ENCODE peak calls at places on chromosomes 6 and 20, in four cellular contexts. One of them, this sample, is unnamed.

GRCh38 chr6:18432180-18432579 is 45.0 kb downstream of the RNF144B start:
- DNase-seq in H9: no peak
- DNase-seq in astrocyte of the cerebellum: no peak
- DNase-seq in tibial nerve: no peak
- DNase-seq in this sample: no peak

GRCh38 chr20:19934792-19935491 is 82.2 kb upstream of the NAA20 start:
- DNase-seq in tibial nerve: peak
- DNase-seq in H9: no peak
- DNase-seq in astrocyte of the cerebellum: no peak
- DNase-seq in this sample: no peak

GRCh38 chr6:3356056-3356823 is 97.5 kb downstream of the PSMG4 start:
- DNase-seq in tibial nerve: peak
- DNase-seq in astrocyte of the cerebellum: no peak
- DNase-seq in H9: peak
- DNase-seq in this sample: peak

GRCh38 chr20:62823688-62824475 is 7.0 kb downstream of the COL9A3 start:
- DNase-seq in astrocyte of the cerebellum: no peak
- DNase-seq in tibial nerve: no peak
- DNase-seq in H9: peak
- DNase-seq in this sample: no peak

GRCh38 chr20:15759546-15760216 is 813.6 kb downstream of the KIF16B start:
- DNase-seq in tibial nerve: no peak
- DNase-seq in astrocyte of the cerebellum: no peak
- DNase-seq in H9: no peak
- DNase-seq in this sample: peak

GRCh38 chr6:106169517-106169916 is 83.4 kb downstream of the PRDM1 start:
- DNase-seq in astrocyte of the cerebellum: no peak
- DNase-seq in tibial nerve: no peak
- DNase-seq in H9: no peak
- DNase-seq in this sample: no peak

GRCh38 chr6:122184260-122184934 is 215.1 kb upstream of the HSF2 start:
- DNase-seq in astrocyte of the cerebellum: peak
- DNase-seq in tibial nerve: no peak
- DNase-seq in H9: no peak
- DNase-seq in this sample: peak

GRCh38 chr6:81215092-81215432 is 537.4 kb downstream of the TENT5A start:
- DNase-seq in tibial nerve: no peak
- DNase-seq in H9: peak
- DNase-seq in astrocyte of the cerebellum: no peak
- DNase-seq in this sample: no peak

GRCh38 chr20:37837934-37838333 is 65.0 kb upstream of the VSTM2L start:
- DNase-seq in astrocyte of the cerebellum: no peak
- DNase-seq in tibial nerve: no peak
- DNase-seq in H9: no peak
- DNase-seq in this sample: no peak

GRCh38 chr6:96947055-96947454 is 22.5 kb downstream of the KLHL32 start:
- DNase-seq in astrocyte of the cerebellum: no peak
- DNase-seq in H9: no peak
- DNase-seq in tibial nerve: no peak
- DNase-seq in this sample: no peak

GRCh38 chr20:55160022-55160421 is 684.6 kb downstream of the DOK5 start:
- DNase-seq in astrocyte of the cerebellum: no peak
- DNase-seq in H9: no peak
- DNase-seq in tibial nerve: no peak
- DNase-seq in this sample: no peak

GRCh38 chr20:9359561-9360308 is 154.7 kb upstream of the LAMP5 start:
- DNase-seq in astrocyte of the cerebellum: peak
- DNase-seq in tibial nerve: peak
- DNase-seq in H9: peak
- DNase-seq in this sample: peak

GRCh38 chr6:64807785-64808184 is 899.2 kb downstream of the EYS start:
- DNase-seq in tibial nerve: no peak
- DNase-seq in H9: no peak
- DNase-seq in astrocyte of the cerebellum: no peak
- DNase-seq in this sample: no peak

GRCh38 chr6:168097221-168097620 is 18.2 kb upstream of the FRMD1 start:
- DNase-seq in astrocyte of the cerebellum: no peak
- DNase-seq in H9: no peak
- DNase-seq in tibial nerve: no peak
- DNase-seq in this sample: no peak

GRCh38 chr20:10316582-10316981 is 98.0 kb downstream of the SNAP25 start:
- DNase-seq in H9: no peak
- DNase-seq in astrocyte of the cerebellum: no peak
- DNase-seq in tibial nerve: no peak
- DNase-seq in this sample: peak

GRCh38 chr6:89944826-89945407 is 50.6 kb downstream of the GJA10 start:
- DNase-seq in tibial nerve: no peak
- DNase-seq in H9: no peak
- DNase-seq in astrocyte of the cerebellum: no peak
- DNase-seq in this sample: peak

GRCh38 chr20:18972251-18972876 is 158.8 kb downstream of the SCP2D1 start:
- DNase-seq in tibial nerve: no peak
- DNase-seq in H9: no peak
- DNase-seq in astrocyte of the cerebellum: no peak
- DNase-seq in this sample: no peak

GRCh38 chr20:33675127-33675954 is 1.1 kb upstream of the NECAB3 start:
- DNase-seq in H9: no peak
- DNase-seq in astrocyte of the cerebellum: no peak
- DNase-seq in tibial nerve: peak
- DNase-seq in this sample: no peak

This sample was measured in SK-N-DZ.